ENCODE peak calls at places on chromosomes 13 and 19, in seven cellular contexts. B is neuronal stem cell, O is uterus, E is left ventricle myocardium inferior, R is astrocyte, T is A549, V is mesendoderm. H is an unnamed sample.

GRCh38 chr19:42113641-42114348 is 18.5 kb downstream of the POU2F2 start:
- DNase-seq in V (peak; percentile 96), O (no peak), B (no peak), E (no peak), R (peak; percentile 97), T (peak; percentile 97), H (no peak)

GRCh38 chr19:17041994-17042393 is 15.4 kb upstream of the CPAMD8 start:
- DNase-seq in R (no peak), E (peak; percentile 53), O (no peak), T (no peak), V (no peak), B (no peak), H (no peak)

GRCh38 chr13:56850852-56851251 is 289.9 kb upstream of the PRR20A start:
- DNase-seq in O (no peak), B (no peak), T (no peak), V (no peak), E (no peak), R (no peak), H (no peak)

GRCh38 chr19:22052644-22053013 is 345 bp downstream of the ZNF257 start:
- DNase-seq in V (no peak), E (no peak), T (no peak), R (no peak), B (no peak), O (no peak), H (no peak)

GRCh38 chr19:30070970-30071632 is 129.1 kb downstream of the URI1 start:
- DNase-seq in E (peak; percentile 55), R (no peak), B (no peak), O (no peak), V (no peak), T (no peak), H (no peak)

GRCh38 chr13:94305934-94306333 is 173.5 kb downstream of the DCT start:
- DNase-seq in V (no peak), O (no peak), E (no peak), R (no peak), T (no peak), B (no peak), H (no peak)

GRCh38 chr19:50817941-50818858 is 5.4 kb downstream of the KLK1 start:
- DNase-seq in V (peak; percentile 82), T (peak; percentile 95), E (peak; percentile 37), B (peak; percentile 76), O (no peak), R (no peak), H (no peak)

GRCh38 chr13:42102961-42103688 is 54.7 kb downstream of the DGKH start:
- DNase-seq in B (no peak), T (no peak), O (no peak), R (peak; percentile 73), V (no peak), E (no peak), H (no peak)

GRCh38 chr13:60448907-60449510 is 52.0 kb downstream of the TDRD3 start:
- DNase-seq in B (peak; percentile 27), O (no peak), T (peak; percentile 23), V (peak; percentile 55), R (peak; percentile 33), E (no peak), H (no peak)

GRCh38 chr19:51317381-51317780 is 5.9 kb downstream of the IGLON5 start:
- DNase-seq in E (no peak), O (no peak), R (no peak), T (no peak), V (no peak), B (no peak), H (no peak)

GRCh38 chr13:93146584-93147292 is 79.9 kb upstream of the GPC6 start:
- DNase-seq in R (peak; percentile 96), T (no peak), O (no peak), B (no peak), E (no peak), V (no peak), H (no peak)

GRCh38 chr13:50244913-50245574 is 229.8 kb downstream of the KCNRG start:
- DNase-seq in E (no peak), O (no peak), B (no peak), V (peak; percentile 5), R (peak; percentile 91), T (peak; percentile 48), H (no peak)

GRCh38 chr13:53001871-53002270 is 26.7 kb upstream of the OLFM4 start:
- DNase-seq in E (no peak), R (no peak), V (no peak), O (no peak), T (no peak), B (no peak), H (no peak)

GRCh38 chr13:69524459-69525155 is 583.0 kb upstream of the ATXN8OS start:
- DNase-seq in B (no peak), O (no peak), R (no peak), E (no peak), V (peak; percentile 7), T (no peak), H (no peak)

GRCh38 chr13:40662866-40663265 is 3.6 kb downstream of the FOXO1 start:
- DNase-seq in B (no peak), T (no peak), R (no peak), E (no peak), V (peak; percentile 87), O (no peak), H (no peak)

GRCh38 chr13:59269476-59269875 is 894.3 kb downstream of the DIAPH3 start:
- DNase-seq in E (no peak), O (no peak), T (no peak), V (peak; percentile 30), R (peak; percentile 97), B (no peak), H (no peak)

GRCh38 chr19:36527873-36528193 is 238 bp downstream of the ZNF260 start:
- DNase-seq in V (no peak), R (no peak), O (no peak), T (no peak), E (no peak), B (no peak), H (no peak)

GRCh38 chr19:4638330-4638729 is 986 bp upstream of the TNFAIP8L1 start:
- DNase-seq in B (no peak), E (peak; percentile 68), R (no peak), O (peak; percentile 37), V (no peak), T (no peak), H (no peak)

GRCh38 chr19:4636151-4636717 is 3.1 kb upstream of the TNFAIP8L1 start:
- DNase-seq in V (peak; percentile 60), E (peak; percentile 74), B (peak; percentile 78), R (no peak), T (peak; percentile 65), O (no peak), H (peak; percentile 73)

GRCh38 chr19:4636761-4637160 is 2.6 kb upstream of the TNFAIP8L1 start:
- DNase-seq in R (no peak), O (no peak), T (no peak), B (no peak), V (no peak), E (no peak), H (no peak)

GRCh38 chr19:4633140-4633967 is 6.0 kb upstream of the TNFAIP8L1 start:
- DNase-seq in O (no peak), R (peak; percentile 66), V (peak; percentile 94), E (peak; percentile 58), B (no peak), T (peak; percentile 60), H (peak; percentile 32)

GRCh38 chr19:4635763-4636135 is 3.6 kb upstream of the TNFAIP8L1 start:
- DNase-seq in V (no peak), B (no peak), E (no peak), R (no peak), O (no peak), T (no peak), H (no peak)
- H3K4me1 ChIP-seq in V (peaks cover 6% of the 10 kb centered on the region), B (peaks cover 6% of the 10 kb centered on the region), E (peaks cover 53% of the 10 kb centered on the region), R (peaks cover 37% of the 10 kb centered on the region), O (peaks cover 18% of the 10 kb centered on the region), T (peaks cover 33% of the 10 kb centered on the region), H (peaks cover 41% of the 10 kb centered on the region)

GRCh38 chr19:10797541-10798256 is 38.3 kb downstream of the TMED1 start:
- DNase-seq in V (no peak), B (no peak), E (no peak), T (no peak), R (no peak), O (no peak), H (peak; percentile 94)

GRCh38 chr19:10802479-10802878 is 33.5 kb downstream of the TMED1 start:
- DNase-seq in B (no peak), O (no peak), V (no peak), T (no peak), E (no peak), R (no peak), H (no peak)

GRCh38 chr19:10803252-10803651 is 32.8 kb downstream of the TMED1 start:
- DNase-seq in R (no peak), E (no peak), V (no peak), T (no peak), O (no peak), B (no peak), H (no peak)

GRCh38 chr19:10797078-10797477 is 38.9 kb downstream of the TMED1 start:
- DNase-seq in E (no peak), R (no peak), T (no peak), V (no peak), B (no peak), O (no peak), H (peak; percentile 62)

DNA sequence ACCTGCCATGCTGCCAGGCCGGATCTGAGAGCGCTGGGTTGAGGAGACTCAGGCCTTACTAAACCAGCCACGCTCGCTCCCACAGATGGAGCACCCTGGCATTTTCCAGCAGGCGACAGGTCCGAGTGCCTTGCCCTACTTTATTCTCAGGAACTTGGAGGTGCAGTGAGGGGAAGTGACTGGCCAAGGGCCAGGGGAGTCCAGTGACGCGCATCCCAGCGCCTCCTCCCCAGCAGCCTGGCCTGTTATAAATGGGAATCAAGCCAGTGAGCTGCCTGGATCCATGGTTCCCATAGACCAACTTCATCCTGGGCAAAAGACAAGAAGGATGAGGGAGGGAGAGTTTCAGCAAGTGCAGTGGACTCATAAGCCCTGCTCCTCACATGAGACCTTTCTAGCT is 35.5 kb downstream of the TMED1 start:
- DNase-seq in O (peak; percentile 32), B (no peak), R (no peak), E (peak; percentile 54), T (no peak), V (no peak), H (no peak)
- H3K27ac ChIP-seq in O (no peak overlapping the region), B (no peak overlapping the region), R (no peak overlapping the region), E (peak overlapping the region; percentile 60), T (no peak overlapping the region), V (no peak overlapping the region), H (peak overlapping the region; percentile 22)

DNA sequence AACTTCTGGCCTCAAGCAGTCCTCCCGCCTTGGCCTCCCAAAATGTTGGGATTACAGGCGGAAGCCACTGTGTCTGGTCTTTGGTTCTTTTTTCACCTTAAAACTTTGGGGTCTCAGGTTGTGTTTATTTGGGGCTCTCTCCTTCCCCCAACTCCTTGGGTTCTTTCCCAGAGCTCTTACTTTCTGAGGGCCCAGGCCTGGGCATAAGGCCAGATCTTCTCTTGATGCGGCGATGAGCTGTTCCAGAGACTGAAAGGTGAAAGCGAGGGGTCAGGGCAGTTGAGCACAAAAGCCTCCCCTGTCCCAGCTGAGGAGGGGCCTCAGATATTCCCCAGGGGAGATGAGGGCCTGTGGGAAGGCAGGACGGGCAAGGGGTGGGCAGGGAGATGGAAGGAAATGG is 7.1 kb downstream of the POLR1G start:
- DNase-seq in T (no peak), V (no peak), B (no peak), E (no peak), R (no peak), O (no peak), H (no peak)
- H3K4me1 ChIP-seq in T (peaks cover 4% of the 10 kb centered on the region), V (no peaks in the 10 kb centered on the region), B (no peaks in the 10 kb centered on the region), E (peaks cover 31% of the 10 kb centered on the region), R (no peaks in the 10 kb centered on the region), O (no peaks in the 10 kb centered on the region), H (no peaks in the 10 kb centered on the region)

DNA sequence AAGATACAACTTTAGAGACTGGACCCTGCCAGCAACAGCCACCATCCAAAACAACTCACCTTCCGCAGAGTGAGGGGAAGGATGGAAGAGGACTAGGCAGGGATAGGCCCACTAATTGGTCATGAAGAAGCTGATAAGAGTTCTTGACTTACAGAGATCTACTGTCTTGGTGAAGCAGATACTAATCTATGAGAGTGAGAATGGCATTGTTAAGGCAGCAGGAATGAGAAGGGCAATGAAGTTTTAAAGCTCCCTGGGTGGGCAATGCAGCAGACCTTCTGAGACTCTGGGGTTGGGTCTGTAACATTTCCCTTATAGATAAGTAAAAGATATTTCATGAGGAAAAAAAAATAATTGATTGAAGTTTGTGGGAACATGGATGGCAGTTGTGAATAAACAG is 63.7 kb downstream of the KLF12 start:
- DNase-seq in T (no peak), O (no peak), E (no peak), B (no peak), V (peak; percentile 38), R (no peak), H (no peak)
- H3K27ac ChIP-seq in T (no peak overlapping the region), O (no peak overlapping the region), E (no peak overlapping the region), B (no peak overlapping the region), V (no peak overlapping the region), R (no peak overlapping the region), H (no peak overlapping the region)

H was measured in CD8-positive, alpha-beta memory T cell.